ENCODE peak calls at places on chromosome 12, in five cellular contexts. N, A, V, G and W are unnamed samples.

GRCh38 chr12:6772729-6773661 is 675 bp downstream of the LAG3 start:
- DNase-seq in N (no peak), A (no peak), V (no peak), G (no peak), W (no peak)

GRCh38 chr12:58310368-58310767 is 369.0 kb downstream of the ATP23 start:
- DNase-seq in N (no peak), A (no peak), V (no peak), G (peak), W (no peak)

GRCh38 chr12:52251367-52252055 is 18.5 kb downstream of the KRT7 start:
- DNase-seq in N (no peak), A (no peak), V (no peak), G (no peak), W (no peak)

GRCh38 chr12:114240288-114240687 is 165.7 kb downstream of the TBX5 start:
- DNase-seq in N (no peak), A (no peak), V (no peak), G (no peak), W (no peak)

GRCh38 chr12:116979109-116979508 is 68.4 kb downstream of the FBXW8 start:
- DNase-seq in N (no peak), A (no peak), V (no peak), G (no peak), W (no peak)

GRCh38 chr12:1644523-1645438 is 15.8 kb downstream of the WNT5B start:
- DNase-seq in N (peak), A (peak), V (peak), G (no peak), W (peak)

GRCh38 chr12:51216652-51217051 is 1.2 kb downstream of the POU6F1 start:
- DNase-seq in N (peak), A (no peak), V (no peak), G (no peak), W (no peak)

GRCh38 chr12:43786899-43787693 is 19.0 kb downstream of the TWF1 start:
- DNase-seq in N (no peak), A (no peak), V (no peak), G (no peak), W (no peak)

GRCh38 chr12:5428332-5429221 is 3.3 kb upstream of the NTF3 start:
- DNase-seq in N (no peak), A (no peak), V (no peak), G (no peak), W (no peak)

GRCh38 chr12:7175493-7175892 is 14.0 kb upstream of the PEX5 start:
- DNase-seq in N (no peak), A (no peak), V (no peak), G (no peak), W (no peak)

GRCh38 chr12:67651380-67651695 is 2.8 kb downstream of the DYRK2 start:
- DNase-seq in N (no peak), A (no peak), V (peak), G (peak), W (no peak)

GRCh38 chr12:39431002-39431796 is 11.7 kb downstream of the KIF21A start:
- DNase-seq in N (no peak), A (no peak), V (no peak), G (no peak), W (no peak)

GRCh38 chr12:26425587-26426260 is 230.4 kb downstream of the SSPN start:
- DNase-seq in N (no peak), A (no peak), V (no peak), G (no peak), W (no peak)

GRCh38 chr12:13970803-13971202 is 10.6 kb downstream of the GRIN2B start:
- DNase-seq in N (no peak), A (no peak), V (no peak), G (no peak), W (no peak)

GRCh38 chr12:121968880-121969279 is 50.5 kb downstream of the CFAP251 start:
- DNase-seq in N (no peak), A (no peak), V (peak), G (no peak), W (peak)

GRCh38 chr12:90112668-90113067 is 404.0 kb upstream of the ATP2B1 start:
- DNase-seq in N (no peak), A (no peak), V (no peak), G (no peak), W (no peak)

GRCh38 chr12:84124211-84124610 is 788.4 kb downstream of the SLC6A15 start:
- DNase-seq in N (no peak), A (no peak), V (no peak), G (no peak), W (no peak)

GRCh38 chr12:26319511-26319910 is 124.1 kb downstream of the SSPN start:
- DNase-seq in N (peak), A (no peak), V (no peak), G (no peak), W (no peak)

GRCh38 chr12:118397693-118398440 is 21.5 kb downstream of the SUDS3 start:
- DNase-seq in N (no peak), A (no peak), V (no peak), G (no peak), W (no peak)

GRCh38 chr12:117980621-117981020 is 11.8 kb upstream of the KSR2 start:
- DNase-seq in N (no peak), A (no peak), V (no peak), G (no peak), W (no peak)